ENCODE peak calls at places on chromosome 15, in five cellular contexts. One of them, this sample, is unnamed.
A peak's percentile ranks its signal among the peaks of the same experiment; 100 is the strongest.

GRCh38 chr15:98266295-98266694 is 305.8 kb downstream of the ARRDC4 start:
- DNase-seq in activated CD4-positive, alpha-beta memory T cell treated with anti-CD3 and anti-CD28 coated beads, Interleukin-2, amount 10 ng/mL, durations not matched to agents 7 days and 5 days: no peak
- DNase-seq in cardiac septum: no peak
- DNase-seq in breast epithelium: no peak
- DNase-seq in stimulated activated CD4-positive, alpha-beta T cell treated with anti-CD3 and anti-CD28 coated beads, Interleukin-1b, Interleukin-23, amount 100 ng/mL, for 24 hours: no peak
- DNase-seq in this sample: no peak

GRCh38 chr15:101183226-101183925 is 68.5 kb downstream of the CHSY1 start:
- DNase-seq in activated CD4-positive, alpha-beta memory T cell treated with anti-CD3 and anti-CD28 coated beads, Interleukin-2, amount 10 ng/mL, durations not matched to agents 7 days and 5 days: no peak
- DNase-seq in cardiac septum: no peak
- DNase-seq in breast epithelium: no peak
- DNase-seq in stimulated activated CD4-positive, alpha-beta T cell treated with anti-CD3 and anti-CD28 coated beads, Interleukin-1b, Interleukin-23, amount 100 ng/mL, for 24 hours: no peak
- DNase-seq in this sample: peak; percentile 43

GRCh38 chr15:30827625-30828303 is 76.0 kb upstream of the FAN1 start:
- DNase-seq in activated CD4-positive, alpha-beta memory T cell treated with anti-CD3 and anti-CD28 coated beads, Interleukin-2, amount 10 ng/mL, durations not matched to agents 7 days and 5 days: no peak
- DNase-seq in cardiac septum: no peak
- DNase-seq in breast epithelium: no peak
- DNase-seq in stimulated activated CD4-positive, alpha-beta T cell treated with anti-CD3 and anti-CD28 coated beads, Interleukin-1b, Interleukin-23, amount 100 ng/mL, for 24 hours: no peak
- DNase-seq in this sample: no peak

GRCh38 chr15:87829651-87830050 is 426.9 kb downstream of the NTRK3 start:
- DNase-seq in activated CD4-positive, alpha-beta memory T cell treated with anti-CD3 and anti-CD28 coated beads, Interleukin-2, amount 10 ng/mL, durations not matched to agents 7 days and 5 days: no peak
- DNase-seq in cardiac septum: no peak
- DNase-seq in breast epithelium: no peak
- DNase-seq in stimulated activated CD4-positive, alpha-beta T cell treated with anti-CD3 and anti-CD28 coated beads, Interleukin-1b, Interleukin-23, amount 100 ng/mL, for 24 hours: no peak
- DNase-seq in this sample: no peak

GRCh38 chr15:39409876-39410505 is 170.9 kb upstream of the THBS1 start:
- DNase-seq in activated CD4-positive, alpha-beta memory T cell treated with anti-CD3 and anti-CD28 coated beads, Interleukin-2, amount 10 ng/mL, durations not matched to agents 7 days and 5 days: no peak
- DNase-seq in cardiac septum: no peak
- DNase-seq in breast epithelium: no peak
- DNase-seq in stimulated activated CD4-positive, alpha-beta T cell treated with anti-CD3 and anti-CD28 coated beads, Interleukin-1b, Interleukin-23, amount 100 ng/mL, for 24 hours: no peak
- DNase-seq in this sample: no peak

GRCh38 chr15:48500595-48500994 is 144.9 kb downstream of the FBN1 start:
- DNase-seq in activated CD4-positive, alpha-beta memory T cell treated with anti-CD3 and anti-CD28 coated beads, Interleukin-2, amount 10 ng/mL, durations not matched to agents 7 days and 5 days: no peak
- DNase-seq in cardiac septum: no peak
- DNase-seq in breast epithelium: no peak
- DNase-seq in stimulated activated CD4-positive, alpha-beta T cell treated with anti-CD3 and anti-CD28 coated beads, Interleukin-1b, Interleukin-23, amount 100 ng/mL, for 24 hours: no peak
- DNase-seq in this sample: no peak

GRCh38 chr15:89362203-89363101 is 27.8 kb upstream of the POLG start:
- DNase-seq in activated CD4-positive, alpha-beta memory T cell treated with anti-CD3 and anti-CD28 coated beads, Interleukin-2, amount 10 ng/mL, durations not matched to agents 7 days and 5 days: no peak
- DNase-seq in cardiac septum: no peak
- DNase-seq in breast epithelium: no peak
- DNase-seq in stimulated activated CD4-positive, alpha-beta T cell treated with anti-CD3 and anti-CD28 coated beads, Interleukin-1b, Interleukin-23, amount 100 ng/mL, for 24 hours: no peak
- DNase-seq in this sample: no peak

GRCh38 chr15:52109559-52110451 is 2.8 kb downstream of the BCL2L10 start:
- DNase-seq in activated CD4-positive, alpha-beta memory T cell treated with anti-CD3 and anti-CD28 coated beads, Interleukin-2, amount 10 ng/mL, durations not matched to agents 7 days and 5 days: no peak
- DNase-seq in cardiac septum: no peak
- DNase-seq in breast epithelium: no peak
- DNase-seq in stimulated activated CD4-positive, alpha-beta T cell treated with anti-CD3 and anti-CD28 coated beads, Interleukin-1b, Interleukin-23, amount 100 ng/mL, for 24 hours: no peak
- DNase-seq in this sample: no peak

GRCh38 chr15:89917442-89918085 is 4.8 kb upstream of the ARPIN start:
- DNase-seq in activated CD4-positive, alpha-beta memory T cell treated with anti-CD3 and anti-CD28 coated beads, Interleukin-2, amount 10 ng/mL, durations not matched to agents 7 days and 5 days: no peak
- DNase-seq in cardiac septum: no peak
- DNase-seq in breast epithelium: no peak
- DNase-seq in stimulated activated CD4-positive, alpha-beta T cell treated with anti-CD3 and anti-CD28 coated beads, Interleukin-1b, Interleukin-23, amount 100 ng/mL, for 24 hours: no peak
- DNase-seq in this sample: no peak

GRCh38 chr15:44101944-44102343 is 93.1 kb downstream of the FRMD5 start:
- DNase-seq in activated CD4-positive, alpha-beta memory T cell treated with anti-CD3 and anti-CD28 coated beads, Interleukin-2, amount 10 ng/mL, durations not matched to agents 7 days and 5 days: no peak
- DNase-seq in cardiac septum: no peak
- DNase-seq in breast epithelium: no peak
- DNase-seq in stimulated activated CD4-positive, alpha-beta T cell treated with anti-CD3 and anti-CD28 coated beads, Interleukin-1b, Interleukin-23, amount 100 ng/mL, for 24 hours: no peak
- DNase-seq in this sample: no peak

GRCh38 chr15:70249616-70250015 is 151.9 kb upstream of the TLE3 start:
- DNase-seq in activated CD4-positive, alpha-beta memory T cell treated with anti-CD3 and anti-CD28 coated beads, Interleukin-2, amount 10 ng/mL, durations not matched to agents 7 days and 5 days: no peak
- DNase-seq in cardiac septum: no peak
- DNase-seq in breast epithelium: no peak
- DNase-seq in stimulated activated CD4-positive, alpha-beta T cell treated with anti-CD3 and anti-CD28 coated beads, Interleukin-1b, Interleukin-23, amount 100 ng/mL, for 24 hours: no peak
- DNase-seq in this sample: no peak

GRCh38 chr15:78988361-78988911 is 43.6 kb upstream of the CTSH start:
- DNase-seq in activated CD4-positive, alpha-beta memory T cell treated with anti-CD3 and anti-CD28 coated beads, Interleukin-2, amount 10 ng/mL, durations not matched to agents 7 days and 5 days: peak; percentile 47
- DNase-seq in cardiac septum: peak; percentile 83
- DNase-seq in breast epithelium: no peak
- DNase-seq in stimulated activated CD4-positive, alpha-beta T cell treated with anti-CD3 and anti-CD28 coated beads, Interleukin-1b, Interleukin-23, amount 100 ng/mL, for 24 hours: no peak
- DNase-seq in this sample: no peak